ENCODE peak calls at places on chromosomes 5 and 9, in ten cellular contexts. I is astrocyte; M is A673; B is heart right ventricle; K is K562; A is fibroblast of lung; U is CD8-positive, alpha-beta memory T cell; Q is sigmoid colon; W is CD8-positive, alpha-beta T cell; T is body of pancreas. D is an unnamed sample.

GRCh38 chr5:99928490-99928889 is 606.7 kb upstream of the FAM174A start:
- DNase-seq in M (no peak), W (no peak), B (no peak), U (no peak), K (no peak), Q (no peak), I (no peak), A (no peak), T (no peak), D (no peak)

GRCh38 chr5:82886911-82887310 is 190.3 kb downstream of the TMEM167A start:
- DNase-seq in B (no peak), A (no peak), U (no peak), M (no peak), I (peak; percentile 77), T (no peak), K (no peak), W (no peak), Q (no peak), D (no peak)

GRCh38 chr9:2465921-2466460 is 155.6 kb upstream of the VLDLR start:
- DNase-seq in I (no peak), U (no peak), M (no peak), Q (no peak), W (no peak), T (peak; percentile 74), K (no peak), B (no peak), A (peak; percentile 51), D (no peak)

GRCh38 chr5:26945881-26946280 is 92.5 kb downstream of the CDH9 start:
- DNase-seq in M (no peak), U (no peak), A (no peak), T (no peak), B (no peak), W (no peak), Q (no peak), K (no peak), I (peak; percentile 1), D (no peak)

GRCh38 chr9:109584205-109584604 is 86.1 kb upstream of the PTPN3 start:
- DNase-seq in I (no peak), B (no peak), Q (no peak), K (no peak), U (no peak), T (no peak), A (no peak), W (no peak), M (no peak), D (no peak)

GRCh38 chr5:113722979-113723378 is 209.5 kb downstream of the YTHDC2 start:
- DNase-seq in U (no peak), A (peak; percentile 2), M (no peak), Q (no peak), K (no peak), W (no peak), I (no peak), T (no peak), B (no peak), D (no peak)

GRCh38 chr9:138016406-138017187 is 139.0 kb downstream of the CACNA1B start:
- DNase-seq in U (no peak), A (no peak), T (no peak), I (no peak), M (no peak), K (no peak), B (no peak), Q (no peak), W (no peak), D (no peak)

GRCh38 chr9:105331160-105331559 is 86.7 kb downstream of the SLC44A1 start:
- DNase-seq in B (no peak), T (no peak), A (no peak), K (no peak), W (no peak), Q (no peak), M (no peak), U (no peak), I (no peak), D (peak; percentile 19)

GRCh38 chr9:89525673-89526374 is 27.9 kb upstream of the SEMA4D start:
- DNase-seq in I (no peak), Q (no peak), T (no peak), W (no peak), B (no peak), M (no peak), U (no peak), A (no peak), K (no peak), D (no peak)

GRCh38 chr5:34663771-34664496 is 7.8 kb downstream of the RAI14 start:
- DNase-seq in A (no peak), K (no peak), U (no peak), T (no peak), B (no peak), Q (no peak), W (no peak), M (no peak), I (no peak), D (peak; percentile 87)

DNA sequence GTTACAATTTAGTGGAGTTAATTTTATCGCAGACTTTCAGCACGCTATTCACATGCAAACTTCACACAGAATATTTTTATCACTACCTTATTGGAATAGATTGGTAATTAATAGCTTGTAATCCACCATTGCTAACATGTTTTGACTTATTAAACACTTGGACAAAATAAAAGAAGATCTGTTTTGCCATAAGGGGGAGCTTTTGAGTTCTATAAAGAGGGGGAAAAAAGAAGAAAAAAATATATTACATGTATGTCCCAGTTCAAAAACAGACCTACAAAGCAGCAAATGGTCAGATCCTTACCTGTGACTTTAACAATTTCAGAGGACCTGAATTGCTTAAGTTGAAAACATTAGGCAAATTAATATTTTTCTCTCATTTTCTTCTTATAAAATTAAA is 1.2 kb upstream of the PAPPA start:
- DNase-seq in A (peak; percentile 77), B (no peak), W (no peak), M (peak; percentile 72), K (peak; percentile 14), Q (no peak), U (no peak), T (no peak), I (no peak), D (no peak)
- H3K27ac ChIP-seq in A (peak overlapping the region; percentile 76), B (no peak overlapping the region), W (no peak overlapping the region), M (peak overlapping the region; percentile 93), K (no peak overlapping the region), Q (peak overlapping the region; percentile 62), U (no peak overlapping the region), T (no peak overlapping the region), I (peak overlapping the region; percentile 92), D (no peak overlapping the region)

GRCh38 chr9:127848756-127849504 is 5.5 kb downstream of the ENG start:
- DNase-seq in M (no peak), U (no peak), T (no peak), K (no peak), B (no peak), W (no peak), Q (no peak), I (no peak), A (no peak), D (no peak)

GRCh38 chr9:127847833-127848755 is 6.4 kb downstream of the ENG start:
- DNase-seq in K (no peak), M (no peak), W (no peak), T (no peak), Q (no peak), U (no peak), I (no peak), B (no peak), A (no peak), D (no peak)

GRCh38 chr9:127847155-127847463 is 7.3 kb downstream of the ENG start:
- DNase-seq in W (no peak), A (no peak), T (peak; percentile 17), U (no peak), B (no peak), M (no peak), Q (no peak), I (no peak), K (no peak), D (peak; percentile 96)

GRCh38 chr9:127846451-127847154 is 7.9 kb downstream of the ENG start:
- DNase-seq in Q (no peak), T (peak; percentile 33), I (peak; percentile 40), U (no peak), K (peak; percentile 41), B (peak; percentile 76), A (no peak), M (no peak), W (no peak), D (peak; percentile 81)

GRCh38 chr9:127844821-127845359 is 9.6 kb downstream of the ENG start:
- DNase-seq in I (peak; percentile 23), A (no peak), U (no peak), W (no peak), K (no peak), Q (no peak), B (peak; percentile 74), M (no peak), T (peak; percentile 16), D (no peak)
- H3K4me3 ChIP-seq in I (no peak overlapping the region), A (no peak overlapping the region), U (no peak overlapping the region), W (no peak overlapping the region), K (no peak overlapping the region), Q (no peak overlapping the region), B (peak overlapping the region; percentile 78), M (no peak overlapping the region), T (no peak overlapping the region), D (no peak overlapping the region)

DNA sequence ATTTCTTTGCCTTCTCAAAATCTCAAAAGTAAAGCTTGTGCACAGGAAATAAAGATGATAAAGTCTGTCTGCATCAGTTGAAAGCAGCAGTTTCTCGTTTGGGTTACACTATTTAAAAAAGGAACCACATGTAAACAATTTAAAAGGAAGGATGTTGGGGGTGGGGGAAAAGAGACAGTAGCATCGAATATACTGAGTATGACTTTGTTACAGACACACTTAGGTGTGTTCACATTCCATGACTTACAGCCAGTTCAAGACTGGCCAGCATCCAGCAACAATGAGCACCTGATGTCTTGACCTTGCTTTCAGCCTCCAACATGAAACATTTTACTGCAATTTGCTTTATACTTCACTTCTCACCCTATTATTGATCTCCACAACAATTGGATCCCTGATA is 8.7 kb downstream of the GAPT start:
- DNase-seq in Q (no peak), T (no peak), A (no peak), K (no peak), U (no peak), W (no peak), M (no peak), B (no peak), I (no peak), D (no peak)
- H3K27ac ChIP-seq in Q (no peak overlapping the region), T (no peak overlapping the region), A (no peak overlapping the region), K (no peak overlapping the region), U (no peak overlapping the region), W (no peak overlapping the region), M (no peak overlapping the region), B (no peak overlapping the region), I (no peak overlapping the region), D (no peak overlapping the region)

GRCh38 chr9:131094015-131094414 is 2.3 kb upstream of the AIF1L start:
- DNase-seq in T (no peak), A (no peak), I (no peak), U (no peak), Q (no peak), M (no peak), K (peak; percentile 70), W (no peak), B (no peak), D (no peak)

GRCh38 chr9:131097259-131097947 is 1.1 kb downstream of the AIF1L start:
- DNase-seq in T (no peak), I (no peak), W (no peak), Q (no peak), A (no peak), U (no peak), B (no peak), K (no peak), M (no peak), D (no peak)

GRCh38 chr9:131094622-131095021 is 1.7 kb upstream of the AIF1L start:
- DNase-seq in U (no peak), M (no peak), K (no peak), I (no peak), T (no peak), B (peak; percentile 15), A (peak; percentile 77), Q (no peak), W (no peak), D (no peak)

GRCh38 chr9:131096490-131097258 is at the start of gene AIF1L:
- DNase-seq in A (no peak), B (no peak), Q (no peak), I (no peak), U (no peak), M (peak; percentile 21), T (peak; percentile 58), W (no peak), K (peak; percentile 88), D (peak; percentile 74)

GRCh38 chr9:131095666-131096489 is 453 bp upstream of the AIF1L start:
- DNase-seq in B (peak; percentile 36), I (no peak), M (peak; percentile 64), Q (no peak), W (no peak), K (peak; percentile 100), U (no peak), A (no peak), T (no peak), D (peak; percentile 88)
- H3K4me3 ChIP-seq in B (peak overlapping the region; percentile 66), I (peak overlapping the region; percentile 6), M (peak overlapping the region; percentile 55), Q (peak overlapping the region; percentile 42), W (no peak overlapping the region), K (peak overlapping the region; percentile 35), U (no peak overlapping the region), A (no peak overlapping the region), T (peak overlapping the region; percentile 23), D (peak overlapping the region; percentile 68)

D was measured in WERI-Rb-1.